ENCODE peak calls at places on chromosomes 7 and 10, in five cellular contexts. One of them, this sample, is unnamed.

GRCh38 chr7:137968890-137969289 is 33.0 kb downstream of the CREB3L2 start:
- DNase-seq in RWPE1: no peak
- DNase-seq in H54: no peak
- DNase-seq in fibroblast of lung: no peak
- DNase-seq in C1 segment of cervical spinal cord: no peak
- DNase-seq in this sample: no peak

GRCh38 chr7:152512711-152513110 is 76.9 kb upstream of the KMT2C start:
- DNase-seq in fibroblast of lung: no peak
- DNase-seq in C1 segment of cervical spinal cord: no peak
- DNase-seq in RWPE1: peak
- DNase-seq in H54: no peak
- DNase-seq in this sample: no peak

GRCh38 chr7:132739271-132739955 is 163.1 kb upstream of the PLXNA4 start:
- DNase-seq in C1 segment of cervical spinal cord: no peak
- DNase-seq in H54: peak
- DNase-seq in fibroblast of lung: peak
- DNase-seq in RWPE1: peak
- DNase-seq in this sample: peak

GRCh38 chr10:10847313-10847712 is 170.4 kb upstream of the CELF2 start:
- DNase-seq in H54: no peak
- DNase-seq in RWPE1: no peak
- DNase-seq in C1 segment of cervical spinal cord: no peak
- DNase-seq in fibroblast of lung: no peak
- DNase-seq in this sample: peak

GRCh38 chr10:114767589-114768393 is 53.8 kb upstream of the FHIP2A start:
- DNase-seq in C1 segment of cervical spinal cord: no peak
- DNase-seq in fibroblast of lung: no peak
- DNase-seq in RWPE1: peak
- DNase-seq in H54: no peak
- DNase-seq in this sample: peak

GRCh38 chr7:156167417-156167807 is 355.1 kb upstream of the SHH start:
- DNase-seq in H54: no peak
- DNase-seq in C1 segment of cervical spinal cord: no peak
- DNase-seq in fibroblast of lung: no peak
- DNase-seq in RWPE1: no peak
- DNase-seq in this sample: no peak

GRCh38 chr7:158850390-158851174 is 5.8 kb upstream of the DYNC2I1 start:
- DNase-seq in RWPE1: no peak
- DNase-seq in fibroblast of lung: no peak
- DNase-seq in C1 segment of cervical spinal cord: no peak
- DNase-seq in H54: no peak
- DNase-seq in this sample: no peak

GRCh38 chr7:30846378-30846777 is 65.3 kb upstream of the AQP1 start:
- DNase-seq in fibroblast of lung: no peak
- DNase-seq in C1 segment of cervical spinal cord: no peak
- DNase-seq in RWPE1: peak
- DNase-seq in H54: no peak
- DNase-seq in this sample: peak

GRCh38 chr10:22931948-22932347 is 4.1 kb downstream of the ARMC3 start:
- DNase-seq in RWPE1: peak
- DNase-seq in H54: no peak
- DNase-seq in C1 segment of cervical spinal cord: no peak
- DNase-seq in fibroblast of lung: peak
- DNase-seq in this sample: no peak

GRCh38 chr10:31171402-31172120 is 139.9 kb upstream of the ZNF438 start:
- DNase-seq in fibroblast of lung: peak
- DNase-seq in H54: no peak
- DNase-seq in RWPE1: no peak
- DNase-seq in C1 segment of cervical spinal cord: no peak
- DNase-seq in this sample: no peak

GRCh38 chr7:137328389-137329120 is 15.0 kb downstream of the PTN start:
- DNase-seq in H54: no peak
- DNase-seq in RWPE1: no peak
- DNase-seq in C1 segment of cervical spinal cord: no peak
- DNase-seq in fibroblast of lung: peak
- DNase-seq in this sample: peak

GRCh38 chr10:109892885-109893284 is 30.4 kb downstream of the XPNPEP1 start:
- DNase-seq in H54: no peak
- DNase-seq in RWPE1: no peak
- DNase-seq in fibroblast of lung: no peak
- DNase-seq in C1 segment of cervical spinal cord: no peak
- DNase-seq in this sample: peak

GRCh38 chr7:28096713-28097112 is 83.9 kb downstream of the JAZF1 start:
- DNase-seq in RWPE1: peak
- DNase-seq in C1 segment of cervical spinal cord: peak
- DNase-seq in fibroblast of lung: peak
- DNase-seq in H54: peak
- DNase-seq in this sample: no peak

GRCh38 chr10:119315128-119316001 is 108.0 kb downstream of the GRK5 start:
- DNase-seq in C1 segment of cervical spinal cord: peak
- DNase-seq in RWPE1: peak
- DNase-seq in fibroblast of lung: peak
- DNase-seq in H54: peak
- DNase-seq in this sample: no peak

GRCh38 chr7:44284216-44284615 is 41.2 kb downstream of the CAMK2B start:
- DNase-seq in H54: no peak
- DNase-seq in fibroblast of lung: no peak
- DNase-seq in RWPE1: no peak
- DNase-seq in C1 segment of cervical spinal cord: no peak
- DNase-seq in this sample: peak

GRCh38 chr10:128470302-128470962 is 344.2 kb upstream of the MKI67 start:
- DNase-seq in fibroblast of lung: no peak
- DNase-seq in H54: no peak
- DNase-seq in RWPE1: no peak
- DNase-seq in C1 segment of cervical spinal cord: no peak
- DNase-seq in this sample: no peak

GRCh38 chr10:51358227-51358626 is 283.9 kb downstream of the PRKG1 start:
- DNase-seq in H54: no peak
- DNase-seq in C1 segment of cervical spinal cord: no peak
- DNase-seq in fibroblast of lung: no peak
- DNase-seq in RWPE1: no peak
- DNase-seq in this sample: no peak

GRCh38 chr7:94003446-94004023 is 620 bp downstream of the BET1 start:
- DNase-seq in RWPE1: peak
- DNase-seq in H54: peak
- DNase-seq in fibroblast of lung: no peak
- DNase-seq in C1 segment of cervical spinal cord: no peak
- DNase-seq in this sample: no peak

GRCh38 chr7:113880467-113881040 is 38.3 kb downstream of the PPP1R3A start:
- DNase-seq in H54: no peak
- DNase-seq in RWPE1: no peak
- DNase-seq in fibroblast of lung: no peak
- DNase-seq in C1 segment of cervical spinal cord: no peak
- DNase-seq in this sample: no peak

GRCh38 chr7:85292908-85293576 is 106.2 kb upstream of the SEMA3D start:
- DNase-seq in RWPE1: no peak
- DNase-seq in fibroblast of lung: no peak
- DNase-seq in C1 segment of cervical spinal cord: no peak
- DNase-seq in H54: no peak
- DNase-seq in this sample: no peak

GRCh38 chr10:83750604-83751003 is 388.7 kb upstream of the GHITM start:
- DNase-seq in RWPE1: no peak
- DNase-seq in fibroblast of lung: no peak
- DNase-seq in H54: no peak
- DNase-seq in C1 segment of cervical spinal cord: no peak
- DNase-seq in this sample: no peak

GRCh38 chr7:44046321-44047061 is 2.0 kb downstream of the DBNL start:
- DNase-seq in C1 segment of cervical spinal cord: no peak
- DNase-seq in RWPE1: no peak
- DNase-seq in H54: no peak
- DNase-seq in fibroblast of lung: no peak
- DNase-seq in this sample: no peak

GRCh38 chr10:75074711-75075445 is 36.6 kb upstream of the SAMD8 start:
- DNase-seq in RWPE1: no peak
- DNase-seq in H54: no peak
- DNase-seq in C1 segment of cervical spinal cord: no peak
- DNase-seq in fibroblast of lung: no peak
- DNase-seq in this sample: no peak